ENCODE peak calls at places on chromosomes 1 and 21, in four cellular contexts. One of them, this sample, is unnamed.

GRCh38 chr21:36721817-36722216 is 22.9 kb downstream of the SIM2 start:
- DNase-seq in suprapubic skin: no peak
- DNase-seq in astrocyte of the hippocampus: no peak
- DNase-seq in OCI-LY7: no peak
- DNase-seq in this sample: no peak

GRCh38 chr1:214028569-214028968 is 40.8 kb downstream of the PROX1 start:
- DNase-seq in OCI-LY7: no peak
- DNase-seq in suprapubic skin: no peak
- DNase-seq in astrocyte of the hippocampus: no peak
- DNase-seq in this sample: no peak

GRCh38 chr1:145695781-145696629 is 11.2 kb downstream of the PDZK1 start:
- DNase-seq in OCI-LY7: no peak
- DNase-seq in suprapubic skin: no peak
- DNase-seq in astrocyte of the hippocampus: no peak
- DNase-seq in this sample: no peak

GRCh38 chr1:244301595-244302130 is 150.0 kb downstream of the ADSS2 start:
- DNase-seq in OCI-LY7: no peak
- DNase-seq in astrocyte of the hippocampus: no peak
- DNase-seq in suprapubic skin: no peak
- DNase-seq in this sample: no peak

GRCh38 chr21:45153358-45154318 is 79.3 kb downstream of the ADARB1 start:
- DNase-seq in OCI-LY7: peak; percentile 44
- DNase-seq in suprapubic skin: no peak
- DNase-seq in astrocyte of the hippocampus: peak; percentile 42
- DNase-seq in this sample: no peak

GRCh38 chr1:1431006-1431844 is 4.3 kb upstream of the VWA1 start:
- DNase-seq in OCI-LY7: no peak
- DNase-seq in suprapubic skin: no peak
- DNase-seq in astrocyte of the hippocampus: no peak
- DNase-seq in this sample: no peak

GRCh38 chr1:234994411-234995295 is 134.0 kb downstream of the TOMM20 start:
- DNase-seq in suprapubic skin: no peak
- DNase-seq in astrocyte of the hippocampus: no peak
- DNase-seq in OCI-LY7: no peak
- DNase-seq in this sample: no peak

GRCh38 chr1:43358121-43358745 is 548 bp upstream of the CDC20 start:
- DNase-seq in OCI-LY7: peak; percentile 60
- DNase-seq in suprapubic skin: no peak
- DNase-seq in astrocyte of the hippocampus: peak; percentile 64
- DNase-seq in this sample: peak; percentile 70

GRCh38 chr1:26239936-26240335 is 5.9 kb downstream of the CEP85 start:
- DNase-seq in OCI-LY7: no peak
- DNase-seq in suprapubic skin: no peak
- DNase-seq in astrocyte of the hippocampus: peak; percentile 88
- DNase-seq in this sample: no peak

GRCh38 chr1:156709743-156710489 is 4.5 kb upstream of the CRABP2 start:
- DNase-seq in suprapubic skin: peak; percentile 88
- DNase-seq in OCI-LY7: no peak
- DNase-seq in astrocyte of the hippocampus: peak; percentile 88
- DNase-seq in this sample: peak; percentile 18

GRCh38 chr1:82762829-82763532 is 962.2 kb downstream of the ADGRL2 start:
- DNase-seq in suprapubic skin: no peak
- DNase-seq in astrocyte of the hippocampus: no peak
- DNase-seq in OCI-LY7: no peak
- DNase-seq in this sample: no peak

GRCh38 chr1:76868154-76868882 is 1.0 kb downstream of the ST6GALNAC5 start:
- DNase-seq in astrocyte of the hippocampus: peak; percentile 79
- DNase-seq in OCI-LY7: no peak
- DNase-seq in suprapubic skin: no peak
- DNase-seq in this sample: peak; percentile 26

GRCh38 chr1:186925881-186926676 is 97.3 kb downstream of the PLA2G4A start:
- DNase-seq in OCI-LY7: no peak
- DNase-seq in astrocyte of the hippocampus: no peak
- DNase-seq in suprapubic skin: no peak
- DNase-seq in this sample: no peak

GRCh38 chr1:43239484-43239883 is 30.3 kb upstream of the TMEM125 start:
- DNase-seq in suprapubic skin: no peak
- DNase-seq in OCI-LY7: peak; percentile 85
- DNase-seq in astrocyte of the hippocampus: no peak
- DNase-seq in this sample: peak; percentile 71

GRCh38 chr21:35658242-35658641 is 402.1 kb downstream of the SETD4 start:
- DNase-seq in OCI-LY7: no peak
- DNase-seq in astrocyte of the hippocampus: peak; percentile 93
- DNase-seq in suprapubic skin: no peak
- DNase-seq in this sample: no peak

GRCh38 chr1:51264470-51264869 is 28.4 kb downstream of the RNF11 start:
- DNase-seq in astrocyte of the hippocampus: peak; percentile 92
- DNase-seq in OCI-LY7: no peak
- DNase-seq in suprapubic skin: no peak
- DNase-seq in this sample: no peak

GRCh38 chr1:47906009-47906432 is 91.2 kb downstream of the TRABD2B start:
- DNase-seq in OCI-LY7: no peak
- DNase-seq in astrocyte of the hippocampus: peak; percentile 49
- DNase-seq in suprapubic skin: no peak
- DNase-seq in this sample: no peak

GRCh38 chr21:37855568-37856391 is 60.5 kb downstream of the KCNJ6 start:
- DNase-seq in astrocyte of the hippocampus: peak; percentile 89
- DNase-seq in suprapubic skin: no peak
- DNase-seq in OCI-LY7: no peak
- DNase-seq in this sample: no peak

GRCh38 chr1:175191654-175192053 is 922 bp downstream of the KIAA0040 start:
- DNase-seq in astrocyte of the hippocampus: no peak
- DNase-seq in OCI-LY7: peak; percentile 61
- DNase-seq in suprapubic skin: no peak
- DNase-seq in this sample: peak; percentile 73

GRCh38 chr21:38983560-38983959 is 177.8 kb downstream of the ETS2 start:
- DNase-seq in OCI-LY7: no peak
- DNase-seq in suprapubic skin: no peak
- DNase-seq in astrocyte of the hippocampus: no peak
- DNase-seq in this sample: no peak

GRCh38 chr21:34073749-34074282 is 438 bp downstream of the MRPS6 start:
- DNase-seq in OCI-LY7: peak; percentile 64
- DNase-seq in suprapubic skin: no peak
- DNase-seq in astrocyte of the hippocampus: no peak
- DNase-seq in this sample: peak; percentile 65

GRCh38 chr1:154751690-154752089 is 118.4 kb downstream of the KCNN3 start:
- DNase-seq in astrocyte of the hippocampus: peak; percentile 41
- DNase-seq in OCI-LY7: no peak
- DNase-seq in suprapubic skin: no peak
- DNase-seq in this sample: no peak

GRCh38 chr1:217713223-217713622 is 82.1 kb downstream of the SPATA17 start:
- DNase-seq in astrocyte of the hippocampus: peak; percentile 22
- DNase-seq in OCI-LY7: no peak
- DNase-seq in suprapubic skin: no peak
- DNase-seq in this sample: no peak

GRCh38 chr1:197598935-197599334 is 176.3 kb downstream of the DENND1B start:
- DNase-seq in OCI-LY7: no peak
- DNase-seq in suprapubic skin: no peak
- DNase-seq in astrocyte of the hippocampus: no peak
- DNase-seq in this sample: no peak

GRCh38 chr1:77832889-77833288 is 53.4 kb downstream of the MIGA1 start:
- DNase-seq in suprapubic skin: no peak
- DNase-seq in astrocyte of the hippocampus: peak; percentile 90
- DNase-seq in OCI-LY7: no peak
- DNase-seq in this sample: no peak

GRCh38 chr1:9286556-9286955 is 6.1 kb upstream of the SPSB1 start:
- DNase-seq in OCI-LY7: no peak
- DNase-seq in suprapubic skin: no peak
- DNase-seq in astrocyte of the hippocampus: no peak
- DNase-seq in this sample: peak; percentile 78

GRCh38 chr21:43598416-43599120 is 60.7 kb downstream of the HSF2BP start:
- DNase-seq in OCI-LY7: no peak
- DNase-seq in astrocyte of the hippocampus: peak; percentile 72
- DNase-seq in suprapubic skin: no peak
- DNase-seq in this sample: no peak

GRCh38 chr1:19765623-19766022 is 34.1 kb downstream of the TMCO4 start:
- DNase-seq in suprapubic skin: no peak
- DNase-seq in astrocyte of the hippocampus: peak; percentile 95
- DNase-seq in OCI-LY7: no peak
- DNase-seq in this sample: no peak

GRCh38 chr1:203320546-203321272 is 15.4 kb downstream of the BTG2 start:
- DNase-seq in suprapubic skin: no peak
- DNase-seq in astrocyte of the hippocampus: no peak
- DNase-seq in OCI-LY7: peak; percentile 99
- DNase-seq in this sample: peak; percentile 99

GRCh38 chr1:3727042-3727824 is 25.0 kb upstream of the CCDC27 start:
- DNase-seq in OCI-LY7: peak; percentile 40
- DNase-seq in suprapubic skin: no peak
- DNase-seq in astrocyte of the hippocampus: peak; percentile 40
- DNase-seq in this sample: peak; percentile 75

GRCh38 chr1:226649780-226650179 is 89.3 kb downstream of the ITPKB start:
- DNase-seq in suprapubic skin: no peak
- DNase-seq in OCI-LY7: peak; percentile 66
- DNase-seq in astrocyte of the hippocampus: no peak
- DNase-seq in this sample: peak; percentile 33

GRCh38 chr1:11285883-11286734 is 13.1 kb downstream of the UBIAD1 start:
- DNase-seq in OCI-LY7: peak; percentile 18
- DNase-seq in astrocyte of the hippocampus: peak; percentile 46
- DNase-seq in suprapubic skin: no peak
- DNase-seq in this sample: no peak

GRCh38 chr21:42309753-42310213 is 5.4 kb downstream of the TFF3 start:
- DNase-seq in OCI-LY7: peak; percentile 73
- DNase-seq in astrocyte of the hippocampus: peak; percentile 52
- DNase-seq in suprapubic skin: peak; percentile 80
- DNase-seq in this sample: peak; percentile 63

GRCh38 chr21:37368536-37369279 is 2.1 kb downstream of the DYRK1A start:
- DNase-seq in astrocyte of the hippocampus: peak; percentile 51
- DNase-seq in suprapubic skin: no peak
- DNase-seq in OCI-LY7: no peak
- DNase-seq in this sample: no peak

GRCh38 chr21:15651172-15651571 is 78.6 kb upstream of the USP25 start:
- DNase-seq in astrocyte of the hippocampus: no peak
- DNase-seq in suprapubic skin: no peak
- DNase-seq in OCI-LY7: no peak
- DNase-seq in this sample: no peak

This sample was measured in RPMI8226.